ENCODE peak calls at places on chromosomes 11 and 22, in four cellular contexts. One of them, this sample, is unnamed. For H3K9me3, the result is how much of the 10 kb centered on the place peaks cover.

GRCh38 chr11:56841210-56841810 is 92.8 kb upstream of the OR9G4 start:
- DNase-seq in ovary: peak
- DNase-seq in mesenchymal stem cell: peak
- DNase-seq in uterus: peak
- DNase-seq in this sample: no peak

GRCh38 chr11:126153999-126154398 is 57.5 kb downstream of the RPUSD4 start:
- DNase-seq in mesenchymal stem cell: peak
- DNase-seq in ovary: no peak
- DNase-seq in uterus: peak
- DNase-seq in this sample: no peak

GRCh38 chr22:27879923-27880322 is 39.1 kb downstream of the PITPNB start:
- DNase-seq in mesenchymal stem cell: peak
- DNase-seq in ovary: no peak
- DNase-seq in uterus: no peak
- DNase-seq in this sample: no peak

GRCh38 chr11:75784506-75784905 is 15.9 kb downstream of the DGAT2 start:
- DNase-seq in uterus: no peak
- DNase-seq in ovary: no peak
- DNase-seq in mesenchymal stem cell: no peak
- DNase-seq in this sample: no peak

GRCh38 chr11:5336331-5336730 is 7.0 kb downstream of the OR51B5 start:
- DNase-seq in ovary: no peak
- DNase-seq in uterus: no peak
- DNase-seq in mesenchymal stem cell: peak
- DNase-seq in this sample: no peak

GRCh38 chr22:31872209-31872608 is 72.1 kb upstream of the YWHAH start:
- DNase-seq in mesenchymal stem cell: peak
- DNase-seq in ovary: no peak
- DNase-seq in uterus: no peak
- DNase-seq in this sample: no peak

GRCh38 chr11:110098645-110099044 is 5.5 kb downstream of the ZC3H12C start:
- DNase-seq in mesenchymal stem cell: peak
- DNase-seq in ovary: no peak
- DNase-seq in uterus: no peak
- DNase-seq in this sample: no peak

GRCh38 chr11:27310182-27310581 is 52.8 kb downstream of the CCDC34 start:
- DNase-seq in uterus: no peak
- DNase-seq in ovary: no peak
- DNase-seq in mesenchymal stem cell: no peak
- DNase-seq in this sample: no peak

GRCh38 chr11:30414283-30414682 is 91.4 kb downstream of the ARL14EP start:
- DNase-seq in mesenchymal stem cell: no peak
- DNase-seq in uterus: no peak
- DNase-seq in ovary: no peak
- DNase-seq in this sample: no peak

GRCh38 chr11:133506551-133507094 is 25.7 kb downstream of the OPCML start:
- DNase-seq in uterus: no peak
- DNase-seq in ovary: no peak
- DNase-seq in mesenchymal stem cell: no peak
- DNase-seq in this sample: no peak

GRCh38 chr22:37051629-37052385 is at the start of gene KCTD17:
- DNase-seq in mesenchymal stem cell: peak
- DNase-seq in ovary: peak
- DNase-seq in uterus: peak
- DNase-seq in this sample: peak

GRCh38 chr11:1819115-1819514 is 15.7 kb upstream of the SYT8 start:
- DNase-seq in mesenchymal stem cell: no peak
- DNase-seq in uterus: no peak
- DNase-seq in ovary: no peak
- DNase-seq in this sample: no peak

GRCh38 chr22:25745341-25746011 is 3.5 kb downstream of the MYO18B start:
- DNase-seq in ovary: no peak
- DNase-seq in uterus: no peak
- DNase-seq in mesenchymal stem cell: peak
- DNase-seq in this sample: no peak

GRCh38 chr11:29781268-29781667 is 235.6 kb downstream of the KCNA4 start:
- DNase-seq in uterus: peak
- DNase-seq in ovary: no peak
- DNase-seq in mesenchymal stem cell: no peak
- DNase-seq in this sample: no peak

GRCh38 chr11:85776951-85777602 is 33.9 kb downstream of the SYTL2 start:
- DNase-seq in ovary: no peak
- DNase-seq in mesenchymal stem cell: no peak
- DNase-seq in uterus: no peak
- DNase-seq in this sample: no peak

GRCh38 chr11:18692941-18693760 is 5.4 kb upstream of the TMEM86A start:
- DNase-seq in ovary: no peak
- DNase-seq in uterus: no peak
- DNase-seq in mesenchymal stem cell: no peak
- DNase-seq in this sample: no peak

GRCh38 chr11:43942651-43943356 is 367 bp downstream of the C11orf96 start:
- DNase-seq in ovary: peak
- DNase-seq in uterus: peak
- DNase-seq in mesenchymal stem cell: peak
- DNase-seq in this sample: no peak

GRCh38 chr22:19974233-19974861 is 32.7 kb upstream of the TXNRD2 start:
- DNase-seq in uterus: no peak
- DNase-seq in ovary: no peak
- DNase-seq in mesenchymal stem cell: peak
- DNase-seq in this sample: no peak

GRCh38 chr22:38097058-38097457 is 13.1 kb upstream of the SLC16A8 start:
- DNase-seq in uterus: no peak
- DNase-seq in mesenchymal stem cell: no peak
- DNase-seq in ovary: no peak
- DNase-seq in this sample: no peak

GRCh38 chr11:66851698-66852465 is 5.0 kb upstream of the LRFN4 start:
- DNase-seq in uterus: no peak
- DNase-seq in ovary: peak
- DNase-seq in mesenchymal stem cell: no peak
- DNase-seq in this sample: no peak

GRCh38 chr22:29306830-29307657 is 594 bp downstream of the GAS2L1 start:
- DNase-seq in ovary: peak
- DNase-seq in mesenchymal stem cell: peak
- DNase-seq in uterus: peak
- DNase-seq in this sample: peak

GRCh38 chr11:117851852-117852251 is 24.6 kb downstream of the FXYD6 start:
- DNase-seq in mesenchymal stem cell: no peak
- DNase-seq in ovary: no peak
- DNase-seq in uterus: peak
- DNase-seq in this sample: no peak

GRCh38 chr22:33303109-33303508 is 244.9 kb upstream of the SYN3 start:
- DNase-seq in mesenchymal stem cell: no peak
- DNase-seq in ovary: no peak
- DNase-seq in uterus: no peak
- DNase-seq in this sample: no peak

GRCh38 chr22:43289976-43290663 is 53.1 kb downstream of the SCUBE1 start:
- DNase-seq in uterus: peak
- DNase-seq in mesenchymal stem cell: peak
- DNase-seq in ovary: peak
- DNase-seq in this sample: no peak

GRCh38 chr11:115488945-115489344 is 15.3 kb downstream of the CADM1 start:
- DNase-seq in uterus: no peak
- DNase-seq in mesenchymal stem cell: peak
- DNase-seq in ovary: no peak
- DNase-seq in this sample: no peak
- H3K9me3 ChIP-seq in uterus: under half
- H3K9me3 ChIP-seq in mesenchymal stem cell: under half
- H3K9me3 ChIP-seq in ovary: under half
- H3K9me3 ChIP-seq in this sample: under half

GRCh38 chr22:49869091-49869830 is 15.6 kb downstream of the ZBED4 start:
- DNase-seq in mesenchymal stem cell: no peak
- DNase-seq in ovary: no peak
- DNase-seq in uterus: no peak
- DNase-seq in this sample: no peak

GRCh38 chr22:49872347-49872746 is 18.7 kb downstream of the ZBED4 start:
- DNase-seq in ovary: no peak
- DNase-seq in mesenchymal stem cell: no peak
- DNase-seq in uterus: no peak
- DNase-seq in this sample: no peak

GRCh38 chr22:49873228-49873940 is 19.7 kb downstream of the ZBED4 start:
- DNase-seq in mesenchymal stem cell: no peak
- DNase-seq in ovary: no peak
- DNase-seq in uterus: no peak
- DNase-seq in this sample: no peak

GRCh38 chr22:49869855-49870712 is 16.4 kb downstream of the ZBED4 start:
- DNase-seq in uterus: no peak
- DNase-seq in ovary: no peak
- DNase-seq in mesenchymal stem cell: no peak
- DNase-seq in this sample: no peak

DNA sequence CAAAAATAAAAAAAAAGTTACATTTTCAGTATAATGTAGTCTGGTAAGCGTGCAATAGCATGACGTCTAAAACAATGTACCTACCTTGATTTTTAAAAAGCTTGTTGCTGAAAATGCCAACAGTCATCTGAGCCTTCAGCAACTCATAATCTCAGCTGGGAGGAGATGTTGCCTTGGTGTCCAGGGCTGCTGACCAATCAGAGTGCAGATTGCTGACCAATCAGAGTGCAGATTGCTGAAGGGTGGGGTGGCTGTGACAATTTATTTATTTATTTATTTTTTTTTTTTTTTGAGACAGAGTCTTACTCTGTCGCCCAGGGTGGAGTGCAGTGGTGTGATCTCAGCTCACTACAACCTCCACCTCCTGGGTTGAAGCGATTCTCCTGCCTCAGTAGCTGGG is 17.8 kb downstream of the ZBED4 start:
- DNase-seq in ovary: no peak
- DNase-seq in uterus: no peak
- DNase-seq in mesenchymal stem cell: no peak
- DNase-seq in this sample: no peak
- H3K9me3 ChIP-seq in ovary: under half
- H3K9me3 ChIP-seq in uterus: under half
- H3K9me3 ChIP-seq in mesenchymal stem cell: under half
- H3K9me3 ChIP-seq in this sample: under half

DNA sequence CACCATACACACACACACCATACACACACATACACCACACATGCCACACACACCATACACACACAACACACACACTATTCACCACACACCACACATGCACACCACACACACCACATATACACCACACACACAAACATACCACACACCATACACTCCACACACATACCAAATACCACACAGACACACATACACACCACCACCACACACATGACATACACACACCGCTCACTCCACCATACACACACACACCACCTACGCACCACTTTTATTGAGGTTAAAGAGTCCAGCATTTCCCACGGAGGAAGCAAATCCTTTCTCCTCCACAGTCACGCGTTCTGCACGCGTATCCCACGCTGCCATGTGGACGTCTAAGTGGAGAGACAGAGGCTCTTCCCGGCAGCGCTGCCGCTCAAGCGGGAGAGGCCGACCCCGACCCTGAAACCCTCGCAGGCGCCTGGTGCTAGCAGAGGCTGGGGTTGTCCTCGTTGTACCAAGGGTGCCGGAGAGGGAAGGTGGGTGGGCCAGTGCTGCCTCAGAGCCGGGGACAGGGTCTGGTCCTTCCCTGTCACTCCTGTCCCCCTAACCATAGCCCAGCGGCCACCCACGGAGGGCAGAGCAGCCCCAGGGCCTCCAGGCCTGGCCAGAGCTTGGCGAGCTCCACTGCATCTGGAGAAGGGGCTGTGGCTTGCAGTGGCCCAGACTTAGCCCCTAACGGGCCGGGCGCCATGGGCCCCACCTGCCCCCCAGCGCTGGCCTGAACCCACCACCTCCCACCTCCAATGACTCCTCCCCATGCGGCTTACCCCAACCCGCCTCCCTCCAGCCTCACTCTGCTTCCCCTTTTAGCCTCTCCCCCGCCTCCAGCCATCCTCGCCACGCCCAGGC is 1495.0 kb downstream of the BRD1 start:
- DNase-seq in uterus: no peak
- DNase-seq in ovary: no peak
- DNase-seq in mesenchymal stem cell: no peak
- DNase-seq in this sample: no peak
- H3K9me3 ChIP-seq in uterus: under half
- H3K9me3 ChIP-seq in ovary: under half
- H3K9me3 ChIP-seq in mesenchymal stem cell: under half
- H3K9me3 ChIP-seq in this sample: under half

GRCh38 chr11:11865449-11865848 is 23.7 kb downstream of the USP47 start:
- DNase-seq in uterus: no peak
- DNase-seq in mesenchymal stem cell: peak
- DNase-seq in ovary: no peak
- DNase-seq in this sample: no peak

GRCh38 chr11:11862995-11863394 is 21.2 kb downstream of the USP47 start:
- DNase-seq in ovary: no peak
- DNase-seq in uterus: no peak
- DNase-seq in mesenchymal stem cell: no peak
- DNase-seq in this sample: no peak

GRCh38 chr11:11864803-11865202 is 23.0 kb downstream of the USP47 start:
- DNase-seq in uterus: no peak
- DNase-seq in mesenchymal stem cell: no peak
- DNase-seq in ovary: no peak
- DNase-seq in this sample: no peak

GRCh38 chr11:11866203-11866602 is 24.4 kb downstream of the USP47 start:
- DNase-seq in uterus: no peak
- DNase-seq in ovary: no peak
- DNase-seq in mesenchymal stem cell: no peak
- DNase-seq in this sample: no peak

GRCh38 chr11:11864332-11864731 is 22.6 kb downstream of the USP47 start:
- DNase-seq in ovary: no peak
- DNase-seq in mesenchymal stem cell: no peak
- DNase-seq in uterus: no peak
- DNase-seq in this sample: no peak
- H3K9me3 ChIP-seq in ovary: under half
- H3K9me3 ChIP-seq in mesenchymal stem cell: under half
- H3K9me3 ChIP-seq in uterus: under half
- H3K9me3 ChIP-seq in this sample: under half

DNA sequence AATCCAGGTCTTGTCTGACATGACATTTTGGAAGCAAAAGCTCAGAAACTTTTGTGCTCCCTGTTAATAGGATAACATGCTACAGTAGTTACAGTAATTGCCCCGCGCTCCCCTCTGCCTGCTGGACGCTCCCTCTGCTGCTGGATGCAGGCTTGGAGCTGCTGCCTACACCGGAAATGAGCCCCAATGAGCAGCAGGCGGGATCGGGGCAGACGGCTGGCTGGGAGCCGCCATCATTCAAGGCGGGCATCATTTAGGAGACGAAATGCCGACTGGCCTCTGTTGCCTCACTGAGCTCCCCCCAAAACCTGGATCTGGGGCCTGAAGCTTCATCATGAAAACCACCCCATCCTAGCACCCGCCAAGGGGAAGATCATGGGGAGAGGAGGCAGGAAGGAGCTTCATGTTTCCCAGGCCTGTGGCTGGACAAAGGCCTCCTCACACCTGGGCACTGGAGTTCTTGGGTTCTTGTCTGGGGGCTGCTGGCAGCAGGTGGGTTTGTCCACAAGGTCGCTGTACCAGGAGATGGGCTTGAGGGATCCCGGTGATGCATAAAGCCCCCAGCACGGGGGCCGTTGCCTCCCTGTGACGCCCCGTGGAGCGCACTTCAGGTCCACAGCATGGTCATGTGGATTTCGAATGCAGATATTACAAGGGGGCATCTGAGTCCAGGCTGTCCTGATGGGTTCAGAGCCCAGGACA is 664.3 kb downstream of the BRD1 start:
- DNase-seq in ovary: no peak
- DNase-seq in mesenchymal stem cell: no peak
- DNase-seq in uterus: no peak
- DNase-seq in this sample: no peak
- H3K9me3 ChIP-seq in ovary: under half
- H3K9me3 ChIP-seq in mesenchymal stem cell: under half
- H3K9me3 ChIP-seq in uterus: under half
- H3K9me3 ChIP-seq in this sample: under half

This sample was measured in T-helper 17 cell.